ENCODE peak calls at places on chromosome X, in six cellular contexts. Q, K, Z, V, F and T are unnamed samples.

GRCh38 chrX:38233891-38234807 is 13.5 kb upstream of the SRPX start:
- DNase-seq in Q (peak), V (no peak), F (peak), Z (no peak), K (no peak), T (no peak)

GRCh38 chrX:153651540-153652079 is 4.6 kb downstream of the DUSP9 start:
- DNase-seq in K (no peak), Q (no peak), F (no peak), Z (peak), V (peak), T (peak)

GRCh38 chrX:154840856-154841255 is 6.4 kb upstream of the SMIM9 start:
- DNase-seq in V (no peak), K (no peak), F (peak), Q (peak), Z (peak), T (peak)

GRCh38 chrX:16188687-16189086 is 21.4 kb downstream of the MAGEB17 start:
- DNase-seq in Z (no peak), Q (peak), K (no peak), F (no peak), V (no peak), T (no peak)

GRCh38 chrX:38804481-38805293 is 3.4 kb downstream of the MID1IP1 start:
- DNase-seq in F (peak), Q (no peak), Z (no peak), V (peak), K (no peak), T (no peak)

GRCh38 chrX:112734250-112734649 is 54.5 kb upstream of the LHFPL1 start:
- DNase-seq in Z (no peak), K (no peak), Q (peak), F (peak), V (no peak), T (peak)

GRCh38 chrX:131288738-131289511 is at the start of gene IGSF1:
- DNase-seq in K (no peak), F (peak), Q (peak), Z (no peak), V (no peak), T (no peak)

GRCh38 chrX:13742397-13743176 is 8.0 kb downstream of the OFD1 start:
- DNase-seq in V (no peak), F (peak), Q (no peak), K (no peak), Z (no peak), T (no peak)

GRCh38 chrX:139237141-139237540 is 293.4 kb upstream of the F9 start:
- DNase-seq in V (no peak), K (no peak), Q (no peak), F (no peak), Z (no peak), T (no peak)

DNA sequence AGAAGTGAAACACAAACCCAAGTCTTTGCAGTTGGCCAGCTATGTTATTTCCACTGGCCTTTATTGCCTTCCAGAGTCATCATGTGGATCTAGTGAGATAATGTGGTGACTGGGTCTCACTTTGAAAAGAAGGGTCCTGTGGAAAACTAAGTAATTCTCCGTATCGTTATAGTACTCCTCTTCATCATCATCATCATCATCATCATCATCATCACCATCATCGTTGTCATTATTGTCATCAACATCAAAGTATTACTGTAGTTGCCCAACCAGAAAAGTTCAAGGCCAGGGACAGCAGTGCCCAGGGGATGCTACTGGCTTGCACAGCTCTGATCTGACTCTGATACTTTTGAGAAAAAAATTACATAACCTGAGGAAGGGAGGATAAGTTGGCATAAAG is 295.6 kb upstream of the F9 start:
- DNase-seq in F (no peak), Q (no peak), K (no peak), V (no peak), Z (no peak), T (no peak)
- H3K4me3 ChIP-seq in F (no peak), Q (no peak), K (no peak), V (no peak), Z (no peak), T (no peak)

GRCh38 chrX:1658083-1658463 is 43.2 kb downstream of the ASMT start:
- DNase-seq in Q (no peak), V (peak), F (no peak), Z (peak), K (no peak), T (no peak)
- H3K4me3 ChIP-seq in Q (no peak), V (no peak), F (no peak), Z (peak), K (no peak), T (no peak)

DNA sequence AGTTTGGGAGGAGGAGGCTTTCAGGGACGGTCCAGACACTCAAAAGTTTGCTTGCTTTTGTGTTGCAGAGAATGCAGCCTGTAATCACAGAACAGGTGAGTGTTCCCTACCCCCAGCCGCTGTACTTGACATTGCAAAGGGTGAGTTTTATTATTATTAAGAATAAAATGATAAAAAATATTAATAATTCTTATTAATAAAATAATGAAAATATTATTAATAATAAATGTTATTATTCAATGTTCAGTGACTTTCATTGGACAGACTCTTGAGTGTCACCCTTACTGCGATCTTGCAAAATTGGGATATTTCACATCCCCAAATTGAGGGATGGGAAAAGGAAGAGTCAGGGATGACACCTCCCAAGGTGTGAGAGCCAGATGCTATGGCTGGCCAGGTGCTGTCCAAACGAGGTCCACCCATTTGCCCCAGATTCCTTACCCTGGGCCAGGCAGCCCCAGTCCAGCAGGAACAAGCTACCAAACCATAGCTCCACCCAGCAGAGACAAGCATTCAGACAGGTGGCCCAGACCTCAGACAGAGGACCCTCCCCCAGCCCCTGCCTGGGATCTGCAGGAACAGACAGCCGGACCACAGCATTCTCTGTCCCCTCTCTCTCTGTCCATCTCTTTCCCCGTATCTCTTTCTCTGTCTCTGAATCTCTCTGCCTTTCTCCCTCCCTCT is 22.4 kb downstream of the IL3RA start:
- DNase-seq in K (no peak), V (no peak), Z (no peak), Q (no peak), F (no peak), T (no peak)
- H3K4me3 ChIP-seq in K (no peak), V (no peak), Z (no peak), Q (no peak), F (no peak), T (no peak)

GRCh38 chrX:101385795-101386541 is at the start of gene BTK:
- DNase-seq in K (no peak), Z (peak), V (no peak), Q (no peak), F (no peak), T (peak)
- H3K4me3 ChIP-seq in K (no peak), Z (peak), V (no peak), Q (no peak), F (no peak), T (peak)

GRCh38 chrX:28988246-28988645 is 401.0 kb downstream of the IL1RAPL1 start:
- DNase-seq in Z (no peak), K (no peak), F (no peak), V (no peak), Q (no peak), T (no peak)
- H3K4me3 ChIP-seq in Z (no peak), K (no peak), F (no peak), V (no peak), Q (no peak), T (no peak)